ENCODE peak calls at places on chromosomes 2 and 18, in five cellular contexts. J, P, M, W and F are unnamed samples.

GRCh38 chr2:224646242-224646846 is 61.2 kb upstream of the CUL3 start:
- DNase-seq in J (peak), P (no peak), M (peak), W (no peak), F (no peak)

GRCh38 chr2:63842149-63843061 is 709 bp downstream of the UGP2 start:
- DNase-seq in J (no peak), P (peak), M (peak), W (peak), F (peak)

GRCh38 chr2:166126014-166126639 is 1.7 kb downstream of the SCN1A start:
- DNase-seq in J (no peak), P (no peak), M (no peak), W (no peak), F (no peak)

GRCh38 chr2:154771664-154772284 is 73.3 kb downstream of the KCNJ3 start:
- DNase-seq in J (no peak), P (no peak), M (no peak), W (no peak), F (no peak)

GRCh38 chr2:143428700-143429099 is 299.5 kb downstream of the ARHGAP15 start:
- DNase-seq in J (no peak), P (no peak), M (no peak), W (no peak), F (no peak)

GRCh38 chr18:21634588-21635199 is 22.6 kb downstream of the SNRPD1 start:
- DNase-seq in J (no peak), P (no peak), M (no peak), W (no peak), F (no peak)

GRCh38 chr2:136235451-136236418 is 117.8 kb upstream of the CXCR4 start:
- DNase-seq in J (no peak), P (peak), M (peak), W (no peak), F (no peak)

GRCh38 chr2:52558265-52558664 is 1209.3 kb upstream of the CHAC2 start:
- DNase-seq in J (no peak), P (no peak), M (no peak), W (no peak), F (no peak)

GRCh38 chr2:1644427-1644826 is 99.9 kb downstream of the PXDN start:
- DNase-seq in J (no peak), P (no peak), M (no peak), W (no peak), F (no peak)

GRCh38 chr18:48228301-48228715 is 180.9 kb downstream of the ZBTB7C start:
- DNase-seq in J (no peak), P (peak), M (no peak), W (no peak), F (no peak)

GRCh38 chr18:23924813-23925212 is 89.7 kb upstream of the TTC39C start:
- DNase-seq in J (no peak), P (no peak), M (no peak), W (no peak), F (no peak)

GRCh38 chr2:23585218-23585945 is 200.4 kb downstream of the KLHL29 start:
- DNase-seq in J (no peak), P (no peak), M (no peak), W (no peak), F (no peak)

GRCh38 chr2:216665717-216666116 is 29.6 kb downstream of the IGFBP5 start:
- DNase-seq in J (peak), P (peak), M (no peak), W (peak), F (no peak)

GRCh38 chr2:217033191-217033590 is 173.3 kb upstream of the TNP1 start:
- DNase-seq in J (no peak), P (no peak), M (no peak), W (no peak), F (no peak)

GRCh38 chr2:20015482-20016083 is 3.1 kb upstream of the MATN3 start:
- DNase-seq in J (no peak), P (peak), M (peak), W (no peak), F (peak)

GRCh38 chr2:219551863-219552381 is 8.1 kb downstream of the TMEM198 start:
- DNase-seq in J (no peak), P (no peak), M (no peak), W (no peak), F (no peak)

GRCh38 chr18:25935356-25935755 is 155.1 kb downstream of the SS18 start:
- DNase-seq in J (no peak), P (no peak), M (no peak), W (no peak), F (no peak)

GRCh38 chr2:212337036-212337435 is 201.6 kb downstream of the ERBB4 start:
- DNase-seq in J (no peak), P (no peak), M (no peak), W (no peak), F (no peak)

GRCh38 chr2:104863585-104864279 is 9.8 kb downstream of the POU3F3 start:
- DNase-seq in J (no peak), P (no peak), M (no peak), W (no peak), F (no peak)

GRCh38 chr2:50596521-50596920 is 435.4 kb downstream of the NRXN1 start:
- DNase-seq in J (no peak), P (no peak), M (no peak), W (no peak), F (no peak)

GRCh38 chr18:51196811-51197660 is 445 bp downstream of the MEX3C start:
- DNase-seq in J (no peak), P (no peak), M (peak), W (peak), F (peak)

GRCh38 chr2:235674116-235674515 is 180.3 kb downstream of the AGAP1 start:
- DNase-seq in J (no peak), P (no peak), M (no peak), W (no peak), F (no peak)

GRCh38 chr18:40841473-40841872 is 1113.6 kb upstream of the PIK3C3 start:
- DNase-seq in J (no peak), P (no peak), M (no peak), W (no peak), F (no peak)

GRCh38 chr2:124112966-124113365 is 87.9 kb downstream of the CNTNAP5 start:
- DNase-seq in J (no peak), P (no peak), M (no peak), W (no peak), F (no peak)

GRCh38 chr2:202032841-202033316 is 776 bp upstream of the FZD7 start:
- DNase-seq in J (no peak), P (no peak), M (peak), W (peak), F (peak)

GRCh38 chr2:99139003-99139402 is 2.5 kb upstream of the C2orf15 start:
- DNase-seq in J (no peak), P (no peak), M (no peak), W (no peak), F (no peak)

GRCh38 chr18:55786651-55787272 is 198.8 kb upstream of the TCF4 start:
- DNase-seq in J (no peak), P (no peak), M (no peak), W (no peak), F (no peak)

GRCh38 chr2:157827377-157827776 is 48.8 kb downstream of the ACVR1 start:
- DNase-seq in J (no peak), P (no peak), M (no peak), W (no peak), F (no peak)

GRCh38 chr2:227577555-227577954 is 21.1 kb upstream of the SCYGR2 start:
- DNase-seq in J (no peak), P (no peak), M (no peak), W (no peak), F (no peak)

GRCh38 chr2:98634406-98635092 is 26.2 kb downstream of the UNC50 start:
- DNase-seq in J (peak), P (no peak), M (peak), W (no peak), F (peak)

GRCh38 chr18:12579775-12580174 is 78.1 kb downstream of the SPIRE1 start:
- DNase-seq in J (no peak), P (no peak), M (no peak), W (no peak), F (no peak)

GRCh38 chr2:242022550-242023290 is 153.2 kb downstream of the RTP5 start:
- DNase-seq in J (no peak), P (no peak), M (no peak), W (no peak), F (no peak)

GRCh38 chr2:12031871-12032270 is 285.4 kb downstream of the LPIN1 start:
- DNase-seq in J (no peak), P (no peak), M (no peak), W (no peak), F (no peak)

GRCh38 chr18:37403100-37403781 is 162.4 kb downstream of the CELF4 start:
- DNase-seq in J (no peak), P (no peak), M (no peak), W (no peak), F (no peak)

DNA sequence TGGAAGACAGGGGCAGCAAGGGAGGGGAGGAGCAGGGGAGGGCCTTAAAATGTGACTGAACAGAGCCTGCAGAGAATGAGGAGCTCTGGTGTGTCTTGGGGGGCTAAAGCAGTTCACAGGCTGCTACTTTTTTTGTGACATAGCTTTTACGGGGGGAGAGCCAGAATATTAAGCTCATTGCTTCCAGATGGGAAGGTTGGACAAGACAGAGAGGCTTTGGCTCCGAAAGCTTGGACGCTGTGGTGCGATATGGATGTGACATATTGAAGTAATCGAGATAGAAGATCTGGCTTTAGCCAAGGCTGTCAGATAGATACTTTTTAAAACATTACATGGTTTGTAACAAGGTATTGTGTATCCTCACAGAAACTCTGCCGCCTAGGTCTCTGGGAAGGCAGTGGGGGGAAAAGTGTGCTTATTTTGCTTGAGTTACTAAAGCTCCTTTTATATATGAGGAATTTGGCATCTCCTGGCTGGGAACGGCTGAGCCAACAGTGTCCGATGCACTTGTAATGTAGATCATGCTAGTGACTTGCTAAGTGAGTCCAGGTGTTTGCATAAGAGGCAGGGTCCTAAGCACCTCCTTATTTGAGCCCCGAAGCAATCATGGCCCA is 40.4 kb downstream of the RDH14 start:
- DNase-seq in J (no peak), P (no peak), M (no peak), W (no peak), F (no peak)
- H3K27ac ChIP-seq in J (no peak), P (no peak), M (no peak), W (no peak), F (no peak)

DNA sequence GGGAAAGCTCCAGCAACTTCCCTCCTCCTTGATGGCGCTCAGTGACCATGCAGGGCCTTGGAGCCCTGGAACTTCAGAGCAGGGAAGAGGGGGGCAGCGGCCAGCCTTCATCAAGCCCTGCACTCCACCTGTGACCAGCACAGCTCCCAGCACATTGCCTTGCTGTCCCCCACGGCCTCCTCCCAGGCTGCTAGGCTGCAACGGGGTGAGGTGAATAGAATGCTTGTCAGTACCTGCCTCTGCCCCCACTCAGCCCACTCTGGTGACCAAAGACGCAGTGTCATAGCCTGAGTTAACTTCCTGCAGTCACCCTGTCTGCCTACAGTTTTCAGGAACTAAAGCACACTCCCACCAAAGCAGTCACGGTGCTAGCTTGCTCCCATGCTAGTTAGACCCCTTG is 72.1 kb downstream of the STPG4 start:
- DNase-seq in J (no peak), P (no peak), M (no peak), W (no peak), F (no peak)
- H3K27ac ChIP-seq in J (no peak), P (no peak), M (no peak), W (no peak), F (no peak)

GRCh38 chr2:13351068-13351467 is 634.3 kb downstream of the TRIB2 start:
- DNase-seq in J (no peak), P (no peak), M (no peak), W (no peak), F (no peak)

GRCh38 chr2:13353083-13353482 is 636.3 kb downstream of the TRIB2 start:
- DNase-seq in J (no peak), P (no peak), M (no peak), W (no peak), F (no peak)
- H3K27ac ChIP-seq in J (no peak), P (no peak), M (no peak), W (no peak), F (no peak)

DNA sequence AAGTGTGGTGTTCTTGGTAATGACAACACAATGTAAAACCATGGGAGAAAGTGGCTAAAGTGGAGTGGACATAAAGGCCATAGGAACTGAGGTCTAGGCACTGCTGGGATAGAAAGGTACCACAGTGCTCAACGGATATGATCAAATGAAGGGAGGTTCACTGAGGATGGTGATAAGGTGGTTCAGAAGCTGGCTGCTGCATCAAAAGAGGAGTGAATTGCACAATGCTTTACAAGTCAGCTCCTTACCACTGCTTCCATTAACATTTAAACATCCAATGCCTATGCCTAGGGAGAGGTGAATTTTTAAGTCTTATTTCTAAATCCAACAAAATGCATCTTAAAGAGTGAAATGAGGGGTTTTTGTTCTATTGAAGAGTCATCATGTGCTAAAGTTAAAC is 100.1 kb upstream of the ITGB6 start:
- DNase-seq in J (no peak), P (no peak), M (no peak), W (no peak), F (no peak)
- H3K27ac ChIP-seq in J (no peak), P (no peak), M (peak), W (no peak), F (no peak)

GRCh38 chr2:3355951-3356569 is 21.6 kb downstream of the EIPR1 start:
- DNase-seq in J (no peak), P (no peak), M (no peak), W (no peak), F (no peak)

GRCh38 chr2:3354986-3355385 is 22.6 kb downstream of the EIPR1 start:
- DNase-seq in J (no peak), P (no peak), M (no peak), W (no peak), F (no peak)

GRCh38 chr2:3357926-3358325 is 19.7 kb downstream of the EIPR1 start:
- DNase-seq in J (no peak), P (no peak), M (no peak), W (no peak), F (no peak)

GRCh38 chr2:3361518-3362438 is 15.8 kb downstream of the EIPR1 start:
- DNase-seq in J (no peak), P (no peak), M (no peak), W (no peak), F (no peak)

GRCh38 chr2:3356799-3357198 is 20.8 kb downstream of the EIPR1 start:
- DNase-seq in J (no peak), P (no peak), M (no peak), W (no peak), F (peak)
- H3K27ac ChIP-seq in J (no peak), P (no peak), M (no peak), W (no peak), F (no peak)

DNA sequence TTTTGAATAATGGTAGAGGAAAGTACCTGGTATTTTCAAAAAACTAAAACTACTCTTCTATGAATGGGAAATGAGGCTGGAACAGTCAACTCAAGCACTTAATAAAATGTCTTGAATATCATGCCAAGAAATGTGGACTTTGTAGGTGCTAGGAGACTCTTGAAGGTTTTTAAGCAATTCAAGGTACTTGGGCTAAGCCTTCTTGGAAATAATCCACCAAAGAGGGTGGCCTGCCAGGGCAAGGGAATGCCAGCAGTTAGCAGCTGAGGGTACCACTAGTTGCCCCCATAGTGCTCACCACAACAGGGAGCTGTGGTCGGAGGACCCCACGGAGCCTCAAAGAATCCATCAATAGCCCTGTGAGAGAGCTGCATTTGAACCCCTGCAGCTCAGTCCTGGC is 14.6 kb upstream of the ACYP2 start:
- DNase-seq in J (no peak), P (no peak), M (no peak), W (no peak), F (no peak)
- H3K27ac ChIP-seq in J (no peak), P (no peak), M (no peak), W (no peak), F (no peak)

DNA sequence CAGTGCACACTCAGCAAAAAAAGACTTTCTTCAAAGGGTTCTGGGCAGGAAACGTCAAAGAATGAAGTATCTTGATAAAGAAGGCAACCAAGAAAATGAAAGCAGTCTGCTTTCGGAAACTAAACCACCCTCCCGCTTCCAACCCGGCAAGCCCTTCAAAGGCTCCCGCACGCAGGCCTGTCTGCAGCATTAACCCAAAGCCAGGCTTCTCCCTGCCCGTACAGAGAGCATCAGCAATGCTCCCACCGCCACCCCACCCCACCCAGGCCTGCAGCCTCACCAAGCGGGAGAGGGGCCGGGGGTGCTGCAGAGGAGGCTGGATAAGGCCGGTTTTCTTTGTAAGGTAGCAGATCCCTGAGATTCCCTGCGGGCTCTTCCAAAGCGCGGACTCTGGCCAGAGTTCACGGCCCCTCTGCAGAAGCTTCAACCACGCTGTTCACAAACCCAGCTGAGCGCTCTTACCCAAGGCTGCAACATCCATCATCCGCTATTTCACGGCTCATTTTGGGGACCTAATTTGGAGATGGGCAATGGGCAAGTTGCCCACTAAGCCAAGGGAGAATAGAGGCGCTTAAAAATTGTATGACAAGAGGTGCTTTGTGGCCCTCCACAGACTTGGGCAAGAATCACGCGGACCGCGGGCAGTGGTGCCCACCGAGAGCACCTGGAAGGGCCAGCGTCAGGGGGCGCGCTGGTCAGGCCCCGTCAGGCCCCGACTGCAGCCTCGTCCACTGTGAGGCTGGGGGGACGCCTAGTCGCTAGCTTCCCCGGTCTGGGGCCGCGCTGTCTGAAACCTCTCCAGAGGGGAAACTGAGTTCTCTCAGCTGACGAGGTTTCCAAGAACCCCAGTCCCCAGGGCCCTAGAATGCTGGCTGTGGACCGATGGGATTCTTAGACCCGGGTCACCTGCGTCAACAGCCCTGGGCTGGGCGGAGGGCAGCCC is 225.4 kb upstream of the ID2 start:
- DNase-seq in J (no peak), P (no peak), M (no peak), W (peak), F (peak)
- H3K27ac ChIP-seq in J (no peak), P (no peak), M (no peak), W (no peak), F (peak)

GRCh38 chr18:56891870-56892269 is 240.7 kb downstream of the WDR7 start:
- DNase-seq in J (no peak), P (no peak), M (no peak), W (no peak), F (no peak)
- H3K27ac ChIP-seq in J (no peak), P (no peak), M (peak), W (no peak), F (no peak)